ENCODE peak calls at places on chromosomes 1 and 21, in four cellular contexts. One of them, this sample, is unnamed. For H3K4me1, the result is how much of the 10 kb centered on the place peaks cover.

GRCh38 chr1:203556047-203556851 is 62.3 kb downstream of the OPTC start:
- DNase-seq in HepG2: no peak
- DNase-seq in mammary epithelial cell: no peak
- DNase-seq in IMR-90: peak
- DNase-seq in this sample: peak

GRCh38 chr1:40898434-40898900 is 36.3 kb upstream of the CITED4 start:
- DNase-seq in mammary epithelial cell: peak
- DNase-seq in HepG2: no peak
- DNase-seq in IMR-90: peak
- DNase-seq in this sample: no peak

GRCh38 chr21:30718239-30718909 is at the start of gene KRTAP21-3:
- DNase-seq in mammary epithelial cell: peak
- DNase-seq in IMR-90: no peak
- DNase-seq in HepG2: no peak
- DNase-seq in this sample: no peak

GRCh38 chr1:174626031-174627020 is 178.6 kb downstream of the GPR52 start:
- DNase-seq in HepG2: no peak
- DNase-seq in mammary epithelial cell: peak
- DNase-seq in IMR-90: peak
- DNase-seq in this sample: peak

GRCh38 chr1:175172503-175172902 is 20.1 kb downstream of the KIAA0040 start:
- DNase-seq in HepG2: no peak
- DNase-seq in IMR-90: no peak
- DNase-seq in mammary epithelial cell: no peak
- DNase-seq in this sample: no peak

GRCh38 chr1:247448107-247448778 is 9.7 kb downstream of the OR2B11 start:
- DNase-seq in mammary epithelial cell: peak
- DNase-seq in IMR-90: peak
- DNase-seq in HepG2: no peak
- DNase-seq in this sample: peak

GRCh38 chr21:25938673-25939395 is 204.1 kb downstream of the GABPA start:
- DNase-seq in HepG2: no peak
- DNase-seq in IMR-90: no peak
- DNase-seq in mammary epithelial cell: no peak
- DNase-seq in this sample: no peak

GRCh38 chr1:18234790-18235242 is 127.2 kb downstream of the IGSF21 start:
- DNase-seq in mammary epithelial cell: peak
- DNase-seq in IMR-90: peak
- DNase-seq in HepG2: peak
- DNase-seq in this sample: no peak

GRCh38 chr1:54273837-54274192 is 73.8 kb downstream of the MRPL37 start:
- DNase-seq in mammary epithelial cell: no peak
- DNase-seq in IMR-90: no peak
- DNase-seq in HepG2: no peak
- DNase-seq in this sample: no peak

GRCh38 chr1:192627901-192628300 is 8.0 kb upstream of the RGS13 start:
- DNase-seq in HepG2: no peak
- DNase-seq in IMR-90: no peak
- DNase-seq in mammary epithelial cell: no peak
- DNase-seq in this sample: no peak

GRCh38 chr1:182615468-182616129 is 11.4 kb upstream of the RGS16 start:
- DNase-seq in HepG2: no peak
- DNase-seq in mammary epithelial cell: no peak
- DNase-seq in IMR-90: no peak
- DNase-seq in this sample: no peak

GRCh38 chr1:92291372-92291999 is 7.3 kb downstream of the GLMN start:
- DNase-seq in mammary epithelial cell: peak
- DNase-seq in IMR-90: peak
- DNase-seq in HepG2: peak
- DNase-seq in this sample: no peak

GRCh38 chr1:226634611-226635246 is 86.2 kb downstream of the STUM start:
- DNase-seq in mammary epithelial cell: no peak
- DNase-seq in IMR-90: no peak
- DNase-seq in HepG2: no peak
- DNase-seq in this sample: no peak

GRCh38 chr1:90155721-90156487 is 161.0 kb downstream of the ZNF326 start:
- DNase-seq in mammary epithelial cell: peak
- DNase-seq in IMR-90: no peak
- DNase-seq in HepG2: no peak
- DNase-seq in this sample: no peak

GRCh38 chr1:173870252-173871075 is 2.3 kb downstream of the ZBTB37 start:
- DNase-seq in HepG2: no peak
- DNase-seq in IMR-90: no peak
- DNase-seq in mammary epithelial cell: no peak
- DNase-seq in this sample: peak

GRCh38 chr1:20466231-20466630 is 19.8 kb downstream of the CAMK2N1 start:
- DNase-seq in mammary epithelial cell: no peak
- DNase-seq in IMR-90: no peak
- DNase-seq in HepG2: no peak
- DNase-seq in this sample: peak

GRCh38 chr1:152328801-152329391 is 3.9 kb upstream of the FLG start:
- DNase-seq in mammary epithelial cell: no peak
- DNase-seq in IMR-90: no peak
- DNase-seq in HepG2: no peak
- DNase-seq in this sample: no peak

GRCh38 chr1:40059292-40059959 is 18.9 kb downstream of the CAP1 start:
- DNase-seq in mammary epithelial cell: peak
- DNase-seq in IMR-90: peak
- DNase-seq in HepG2: peak
- DNase-seq in this sample: no peak

GRCh38 chr1:116971481-116971880 is 30.1 kb upstream of the CD101 start:
- DNase-seq in mammary epithelial cell: no peak
- DNase-seq in HepG2: no peak
- DNase-seq in IMR-90: no peak
- DNase-seq in this sample: no peak

GRCh38 chr21:34857122-34857713 is 188.4 kb downstream of the CLIC6 start:
- DNase-seq in HepG2: no peak
- DNase-seq in mammary epithelial cell: no peak
- DNase-seq in IMR-90: no peak
- DNase-seq in this sample: no peak

GRCh38 chr1:231862611-231863010 is 236.0 kb downstream of the DISC1 start:
- DNase-seq in IMR-90: no peak
- DNase-seq in HepG2: no peak
- DNase-seq in mammary epithelial cell: no peak
- DNase-seq in this sample: no peak

GRCh38 chr1:231869364-231869763 is 242.8 kb downstream of the DISC1 start:
- DNase-seq in mammary epithelial cell: no peak
- DNase-seq in IMR-90: no peak
- DNase-seq in HepG2: no peak
- DNase-seq in this sample: no peak

GRCh38 chr1:231867607-231868006 is 241.0 kb downstream of the DISC1 start:
- DNase-seq in mammary epithelial cell: peak
- DNase-seq in HepG2: no peak
- DNase-seq in IMR-90: peak
- DNase-seq in this sample: no peak

GRCh38 chr1:231871471-231871870 is 244.9 kb downstream of the DISC1 start:
- DNase-seq in HepG2: no peak
- DNase-seq in IMR-90: no peak
- DNase-seq in mammary epithelial cell: no peak
- DNase-seq in this sample: no peak

DNA sequence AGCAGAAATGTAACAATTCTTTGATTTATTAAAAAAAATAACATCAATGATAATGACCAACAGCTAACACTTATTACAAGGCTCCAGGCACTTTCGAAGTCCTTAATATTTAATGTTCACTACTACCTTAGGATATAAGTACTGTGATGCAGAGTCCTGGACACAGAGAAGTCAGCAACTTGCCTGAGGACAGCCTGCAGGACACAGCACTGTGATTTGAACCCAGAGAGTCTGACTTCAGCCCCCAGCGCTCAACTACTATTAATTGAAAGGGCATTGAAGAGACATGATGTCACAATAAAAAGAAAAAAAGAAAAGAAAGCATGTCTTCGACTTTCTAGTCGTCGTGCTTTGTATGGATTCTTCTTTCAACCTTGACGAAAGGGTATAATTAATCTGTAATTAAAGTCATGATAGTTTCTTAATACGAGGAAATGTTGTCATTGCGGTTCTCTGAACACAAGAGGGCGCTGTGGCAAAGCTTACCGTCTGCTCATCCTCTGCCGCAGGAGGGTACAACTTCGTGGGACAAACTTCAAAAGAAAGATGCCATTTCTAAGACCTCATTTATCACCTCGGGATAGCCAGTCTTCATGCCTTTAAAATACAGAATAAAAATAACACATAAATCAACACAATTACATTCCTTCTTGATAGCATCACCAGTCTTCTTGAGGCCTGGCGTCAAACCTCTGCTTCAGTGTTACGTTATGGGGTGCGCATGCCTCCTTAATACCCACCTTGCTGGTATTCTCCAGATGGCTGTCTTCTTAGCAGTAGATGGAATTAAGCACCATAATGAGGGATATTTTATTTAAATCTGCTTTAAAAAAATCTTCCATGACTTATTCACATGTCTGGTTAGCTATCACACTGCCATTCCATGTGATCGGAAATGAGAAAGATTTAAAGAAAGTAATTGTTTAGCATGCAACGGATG is 240.1 kb downstream of the DISC1 start:
- DNase-seq in IMR-90: peak
- DNase-seq in mammary epithelial cell: peak
- DNase-seq in HepG2: peak
- DNase-seq in this sample: no peak
- H2AFZ ChIP-seq in IMR-90: no peak
- H2AFZ ChIP-seq in mammary epithelial cell: no peak
- H2AFZ ChIP-seq in HepG2: no peak
- H2AFZ ChIP-seq in this sample: no peak

GRCh38 chr1:221783437-221783836 is 41.5 kb upstream of the DUSP10 start:
- DNase-seq in HepG2: no peak
- DNase-seq in mammary epithelial cell: no peak
- DNase-seq in IMR-90: no peak
- DNase-seq in this sample: no peak
- H3K4me1 ChIP-seq in HepG2: under half
- H3K4me1 ChIP-seq in mammary epithelial cell: under half
- H3K4me1 ChIP-seq in IMR-90: under half
- H3K4me1 ChIP-seq in this sample: under half

DNA sequence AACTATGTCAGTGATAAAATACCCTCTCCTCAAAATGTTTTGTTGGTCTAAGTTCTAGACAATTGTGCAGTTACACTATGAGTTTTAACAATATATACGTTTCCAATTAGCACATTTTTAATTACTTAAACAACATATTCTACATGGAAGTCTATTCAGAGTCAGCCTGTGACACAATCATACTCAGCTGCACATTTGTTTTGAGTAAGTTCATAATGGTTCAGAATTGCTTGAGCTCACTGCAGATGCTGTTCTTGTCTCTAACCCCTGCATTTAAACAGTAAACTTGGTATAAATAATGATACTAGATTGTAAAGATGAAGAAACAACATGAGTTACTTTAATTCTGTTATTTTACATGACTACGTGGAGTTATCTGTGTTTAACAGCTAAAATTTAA is 30.6 kb downstream of the CDKN2C start:
- DNase-seq in IMR-90: no peak
- DNase-seq in HepG2: no peak
- DNase-seq in mammary epithelial cell: no peak
- DNase-seq in this sample: no peak
- H2AFZ ChIP-seq in IMR-90: no peak
- H2AFZ ChIP-seq in HepG2: no peak
- H2AFZ ChIP-seq in mammary epithelial cell: no peak
- H2AFZ ChIP-seq in this sample: peak

GRCh38 chr1:2542262-2542915 is 12.3 kb upstream of the HES5 start:
- DNase-seq in HepG2: no peak
- DNase-seq in mammary epithelial cell: no peak
- DNase-seq in IMR-90: no peak
- DNase-seq in this sample: peak

GRCh38 chr1:2544093-2544874 is 11.9 kb upstream of the TNFRSF14 start:
- DNase-seq in IMR-90: no peak
- DNase-seq in HepG2: no peak
- DNase-seq in mammary epithelial cell: no peak
- DNase-seq in this sample: peak

GRCh38 chr1:2541619-2542246 is 11.7 kb upstream of the HES5 start:
- DNase-seq in mammary epithelial cell: no peak
- DNase-seq in IMR-90: no peak
- DNase-seq in HepG2: no peak
- DNase-seq in this sample: peak

GRCh38 chr1:2544875-2545638 is 11.1 kb upstream of the TNFRSF14 start:
- DNase-seq in HepG2: no peak
- DNase-seq in IMR-90: no peak
- DNase-seq in mammary epithelial cell: no peak
- DNase-seq in this sample: peak

GRCh38 chr1:2543543-2544092 is 12.6 kb upstream of the TNFRSF14 start:
- DNase-seq in HepG2: no peak
- DNase-seq in IMR-90: peak
- DNase-seq in mammary epithelial cell: no peak
- DNase-seq in this sample: peak
- H3K4me1 ChIP-seq in HepG2: half or more
- H3K4me1 ChIP-seq in IMR-90: under half
- H3K4me1 ChIP-seq in mammary epithelial cell: under half
- H3K4me1 ChIP-seq in this sample: under half

DNA sequence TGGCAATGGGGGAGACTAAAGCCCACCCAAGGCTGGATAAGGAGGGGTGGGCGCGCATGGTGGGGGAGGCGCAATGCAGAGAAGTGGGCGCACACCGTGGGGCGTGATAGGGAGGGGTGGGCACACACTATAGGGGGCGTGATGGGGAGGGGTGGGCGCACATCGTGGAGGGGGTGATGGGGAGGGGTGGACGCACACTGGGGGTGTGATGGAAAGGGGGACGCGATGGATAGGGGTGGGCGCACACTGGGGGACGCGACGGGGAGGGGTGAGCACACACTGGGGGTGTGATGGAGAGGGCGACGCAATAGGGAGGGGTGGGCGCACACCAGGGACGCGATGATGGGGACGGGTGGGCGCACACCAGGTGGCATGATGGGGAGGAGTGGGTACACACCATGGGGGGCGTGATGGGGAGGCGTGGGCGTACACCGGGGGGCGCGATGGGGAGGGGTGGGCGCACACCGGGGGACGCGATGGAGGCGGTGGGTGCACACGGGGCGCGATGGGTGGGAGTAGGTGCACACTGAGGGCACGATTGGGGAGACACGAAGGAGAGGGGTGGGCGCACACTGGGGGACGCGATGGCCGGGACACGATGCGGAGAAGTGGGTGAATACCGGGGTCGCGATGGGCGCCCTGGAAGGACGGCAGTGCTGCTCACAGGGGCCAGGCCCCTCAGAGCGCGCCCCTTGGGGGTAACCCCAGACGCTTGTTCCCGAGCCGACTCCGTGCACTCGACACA is 929 bp downstream of the SUMO3 start:
- DNase-seq in HepG2: no peak
- DNase-seq in mammary epithelial cell: no peak
- DNase-seq in IMR-90: no peak
- DNase-seq in this sample: peak
- H2AFZ ChIP-seq in HepG2: no peak
- H2AFZ ChIP-seq in mammary epithelial cell: peak
- H2AFZ ChIP-seq in IMR-90: peak
- H2AFZ ChIP-seq in this sample: no peak

This sample was measured in osteoblast.